ENCODE peak calls at places on chromosomes 12 and 14, in seven cellular contexts. X is left lung, A is mammary epithelial cell, D is right atrium auricular region, N is body of pancreas, M is IMR-90, P is esophagus muscularis mucosa. V is an unnamed sample. For H3K36me3, the result is how much of the 10 kb centered on the place peaks cover.

GRCh38 chr14:73696466-73697390 is 17.5 kb downstream of the PNMA1 start:
- DNase-seq in X (no peak), A (peak), D (no peak), N (no peak), M (peak), P (no peak), V (peak)

GRCh38 chr12:54214553-54215374 is 26.0 kb upstream of the SMUG1 start:
- DNase-seq in X (peak), A (peak), D (peak), N (peak), M (peak), P (peak), V (peak)

GRCh38 chr14:35159742-35160409 is 37.5 kb downstream of the PRORP start:
- DNase-seq in X (no peak), A (peak), D (no peak), N (no peak), M (peak), P (no peak), V (no peak)

GRCh38 chr12:32768518-32768917 is 12.8 kb upstream of the YARS2 start:
- DNase-seq in X (no peak), A (peak), D (no peak), N (no peak), M (no peak), P (no peak), V (no peak)

GRCh38 chr12:65670775-65671174 is 153.5 kb upstream of the HMGA2 start:
- DNase-seq in X (no peak), A (peak), D (no peak), N (no peak), M (peak), P (no peak), V (no peak)

GRCh38 chr14:57182760-57183503 is 85.8 kb downstream of the EXOC5 start:
- DNase-seq in X (no peak), A (peak), D (no peak), N (peak), M (peak), P (no peak), V (no peak)

GRCh38 chr14:103122578-103123127 is 608 bp upstream of the TNFAIP2 start:
- DNase-seq in X (peak), A (no peak), D (peak), N (peak), M (no peak), P (no peak), V (no peak)

GRCh38 chr14:53528114-53528513 is 375.0 kb upstream of the DDHD1 start:
- DNase-seq in X (peak), A (no peak), D (no peak), N (no peak), M (peak), P (no peak), V (peak)

GRCh38 chr14:53055003-53055402 is 98.1 kb downstream of the DDHD1 start:
- DNase-seq in X (no peak), A (peak), D (no peak), N (no peak), M (peak), P (no peak), V (no peak)

GRCh38 chr12:21827135-21827534 is 52.6 kb upstream of the KCNJ8 start:
- DNase-seq in X (no peak), A (no peak), D (no peak), N (no peak), M (no peak), P (no peak), V (no peak)

GRCh38 chr14:56224179-56224578 is 106.0 kb downstream of the PELI2 start:
- DNase-seq in X (no peak), A (no peak), D (no peak), N (no peak), M (no peak), P (no peak), V (no peak)

GRCh38 chr12:51323966-51324895 is at the start of gene BIN2:
- DNase-seq in X (peak), A (no peak), D (no peak), N (peak), M (no peak), P (no peak), V (no peak)

GRCh38 chr12:51322452-51322851 is 1.5 kb downstream of the BIN2 start:
- DNase-seq in X (no peak), A (no peak), D (no peak), N (no peak), M (no peak), P (no peak), V (no peak)

GRCh38 chr12:51324953-51325352 is 979 bp upstream of the BIN2 start:
- DNase-seq in X (no peak), A (no peak), D (no peak), N (no peak), M (no peak), P (no peak), V (no peak)

GRCh38 chr12:51321882-51322281 is 2.1 kb downstream of the BIN2 start:
- DNase-seq in X (no peak), A (no peak), D (no peak), N (no peak), M (no peak), P (no peak), V (no peak)

DNA sequence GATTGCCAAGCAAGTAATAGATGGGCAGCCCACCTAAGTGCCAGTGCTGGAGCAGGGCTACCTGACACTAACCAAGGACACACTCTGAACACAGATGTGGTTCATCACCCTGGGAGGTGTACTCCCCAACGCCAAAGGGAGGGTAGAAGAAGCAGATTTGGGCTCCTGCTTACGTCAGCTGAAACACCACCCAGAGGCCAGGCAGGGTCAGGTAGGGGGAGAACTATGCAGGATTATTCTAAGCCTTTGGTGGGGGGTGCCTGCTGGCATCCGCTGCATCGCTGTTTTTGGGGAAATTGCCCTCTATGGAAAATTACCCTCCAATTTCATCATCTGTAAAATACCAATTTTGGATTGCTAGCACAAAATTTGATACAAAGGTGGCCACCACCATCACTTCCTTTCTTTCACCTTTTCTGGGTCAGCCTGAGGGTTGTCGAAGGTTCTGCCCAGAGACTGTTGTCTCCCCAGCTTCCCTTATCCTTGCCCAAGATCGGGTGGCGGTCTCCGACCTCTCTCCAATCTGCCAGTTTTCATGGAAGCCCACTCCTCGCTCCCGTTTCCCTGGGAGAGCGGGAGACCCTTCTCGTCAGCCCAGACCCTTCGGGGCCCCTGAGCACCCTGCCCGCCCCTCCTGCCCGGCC is 535 bp downstream of the BIN2 start:
- DNase-seq in X (no peak), A (no peak), D (no peak), N (no peak), M (no peak), P (no peak), V (no peak)
- H3K4me3 ChIP-seq in X (peak), A (no peak), D (peak), N (no peak), M (no peak), P (peak), V (no peak)

GRCh38 chr12:116019415-116019814 is 258.1 kb downstream of the MED13L start:
- DNase-seq in X (no peak), A (no peak), D (no peak), N (no peak), M (no peak), P (no peak), V (no peak)

GRCh38 chr12:116015525-116015924 is 262.0 kb downstream of the MED13L start:
- DNase-seq in X (no peak), A (peak), D (no peak), N (peak), M (peak), P (no peak), V (no peak)

GRCh38 chr12:116012757-116013156 is 264.7 kb downstream of the MED13L start:
- DNase-seq in X (no peak), A (no peak), D (no peak), N (no peak), M (no peak), P (no peak), V (no peak)

GRCh38 chr12:116018282-116018681 is 259.2 kb downstream of the MED13L start:
- DNase-seq in X (no peak), A (no peak), D (no peak), N (peak), M (peak), P (no peak), V (no peak)
- H3K36me3 ChIP-seq in X (under half), A (under half), D (under half), N (under half), M (under half), P (under half), V (under half)

DNA sequence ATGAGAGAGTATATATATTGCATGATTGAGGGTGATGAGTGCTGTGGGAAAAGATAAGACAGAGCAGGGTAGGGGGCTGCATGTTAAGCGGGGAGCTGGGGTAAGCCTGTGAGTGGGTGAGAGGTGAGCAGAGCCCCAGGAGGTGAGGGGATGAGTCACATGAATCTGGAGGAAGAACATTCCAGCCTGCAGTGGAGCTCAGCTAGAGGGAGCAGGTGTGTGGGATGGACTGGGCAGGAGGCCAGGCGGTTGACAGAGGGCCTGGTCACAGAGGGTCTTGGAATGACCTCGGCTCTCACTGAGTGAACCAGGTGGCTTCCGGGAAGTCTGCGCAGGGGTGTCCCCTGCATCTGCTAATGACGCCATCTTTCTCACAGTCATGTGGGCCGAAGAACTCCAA is 44.4 kb downstream of the GIT2 start:
- DNase-seq in X (no peak), A (peak), D (no peak), N (peak), M (peak), P (no peak), V (peak)
- H3K4me3 ChIP-seq in X (no peak), A (no peak), D (no peak), N (no peak), M (no peak), P (no peak), V (no peak)

GRCh38 chr12:116948298-116948697 is 37.5 kb downstream of the FBXW8 start:
- DNase-seq in X (no peak), A (no peak), D (no peak), N (no peak), M (no peak), P (no peak), V (no peak)
- H3K36me3 ChIP-seq in X (half or more), A (under half), D (under half), N (under half), M (under half), P (under half), V (under half)

DNA sequence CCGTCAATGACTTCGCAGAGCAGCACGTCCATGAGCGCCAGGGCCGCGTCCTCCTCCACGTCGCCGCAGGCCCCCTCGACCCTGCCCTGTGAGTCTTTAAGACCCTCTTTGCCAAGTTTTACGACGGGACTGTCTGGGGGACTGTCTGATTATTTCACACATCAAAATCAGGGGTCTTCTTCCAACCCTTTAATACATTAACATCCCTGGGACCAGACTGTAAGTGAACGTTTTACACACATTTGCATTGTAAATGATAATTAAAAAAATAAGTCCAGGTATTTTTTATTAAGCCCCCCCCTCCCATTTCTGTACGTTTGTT is 1.9 kb downstream of the FOXG1 start:
- DNase-seq in X (peak), A (no peak), D (no peak), N (no peak), M (no peak), P (no peak), V (no peak)
- H3K4me3 ChIP-seq in X (no peak), A (no peak), D (no peak), N (no peak), M (no peak), P (peak), V (peak)

DNA sequence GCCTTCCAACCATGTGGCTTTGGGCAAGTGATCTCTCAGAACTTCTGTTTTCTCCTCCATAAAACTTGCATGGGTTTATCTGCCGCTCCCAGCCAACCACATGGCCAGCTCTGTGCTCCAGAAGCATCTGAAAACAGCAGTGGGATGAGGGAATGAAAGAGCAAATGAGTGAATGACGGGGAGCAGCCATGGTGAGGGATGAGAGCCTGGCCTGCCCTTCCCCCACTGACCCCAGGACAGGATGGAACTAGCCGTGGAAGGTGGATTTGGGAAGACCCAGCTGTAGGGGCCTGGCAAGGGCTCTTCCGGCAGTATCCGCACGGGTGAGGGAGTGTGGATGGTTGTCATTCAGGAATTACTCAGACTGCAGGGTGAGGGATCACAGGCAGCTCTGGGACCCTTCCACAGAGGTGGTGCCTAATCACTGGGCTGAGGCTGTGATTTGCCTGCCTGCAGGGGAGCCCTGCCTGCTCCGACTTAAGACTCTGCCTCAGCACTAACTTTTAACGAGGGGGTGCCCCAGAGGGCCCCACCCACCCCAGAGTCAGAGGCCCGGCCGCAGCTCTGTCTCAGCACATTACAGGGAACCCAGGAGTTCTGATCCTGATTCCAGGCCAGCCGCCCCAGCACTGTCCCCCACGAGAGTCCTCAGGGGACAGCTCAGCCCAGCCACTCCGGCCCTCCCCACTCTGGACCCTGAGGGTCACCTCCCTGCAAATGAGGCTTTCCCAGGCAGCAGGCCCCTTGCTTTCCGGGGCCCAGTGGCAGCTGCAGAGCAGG is 136.8 kb upstream of the C14orf180 start:
- DNase-seq in X (no peak), A (no peak), D (peak), N (no peak), M (no peak), P (peak), V (no peak)
- H3K36me3 ChIP-seq in X (under half), A (under half), D (under half), N (under half), M (under half), P (under half), V (under half)

GRCh38 chr12:127726928-127727327 is 540.0 kb upstream of the TMEM132C start:
- DNase-seq in X (no peak), A (no peak), D (no peak), N (no peak), M (no peak), P (no peak), V (no peak)
- H3K4me3 ChIP-seq in X (no peak), A (no peak), D (no peak), N (no peak), M (no peak), P (no peak), V (no peak)

V was measured in MG63.